ENCODE peak calls at places on chromosome 22, in six cellular contexts. G is aorta; O is CD4-positive, alpha-beta T cell; Y is RWPE1; U is astrocyte; K is GM23338. B is an unnamed sample.

GRCh38 chr22:40855104-40855959 is 1.1 kb downstream of the ST13 start:
- DNase-seq in G (no peak), O (no peak), Y (no peak), U (no peak), K (no peak), B (no peak)

GRCh38 chr22:46030241-46030880 is 53.4 kb upstream of the WNT7B start:
- DNase-seq in G (peak), O (no peak), Y (no peak), U (no peak), K (no peak), B (no peak)

GRCh38 chr22:46803031-46803880 is 40.8 kb downstream of the TBC1D22A start:
- DNase-seq in G (peak), O (peak), Y (peak), U (no peak), K (peak), B (no peak)

GRCh38 chr22:33465554-33465953 is 407.4 kb upstream of the SYN3 start:
- DNase-seq in G (no peak), O (no peak), Y (no peak), U (no peak), K (no peak), B (no peak)

GRCh38 chr22:29202231-29203192 is 3.2 kb upstream of the EMID1 start:
- DNase-seq in G (peak), O (peak), Y (no peak), U (peak), K (peak), B (no peak)

GRCh38 chr22:19597399-19597735 is 73.2 kb upstream of the CLDN5 start:
- DNase-seq in G (no peak), O (peak), Y (no peak), U (no peak), K (no peak), B (no peak)

GRCh38 chr22:29493636-29494035 is 13.6 kb downstream of the NEFH start:
- DNase-seq in G (no peak), O (no peak), Y (no peak), U (no peak), K (no peak), B (no peak)

GRCh38 chr22:44588348-44588747 is 90.3 kb upstream of the RTL6 start:
- DNase-seq in G (peak), O (no peak), Y (no peak), U (no peak), K (no peak), B (no peak)

GRCh38 chr22:21791635-21792625 is 56.3 kb upstream of the YPEL1 start:
- DNase-seq in G (no peak), O (no peak), Y (no peak), U (peak), K (no peak), B (no peak)

GRCh38 chr22:20028855-20029549 is 8.1 kb downstream of the TANGO2 start:
- DNase-seq in G (no peak), O (no peak), Y (no peak), U (no peak), K (no peak), B (no peak)

GRCh38 chr22:20552913-20553401 is 45.5 kb downstream of the MED15 start:
- DNase-seq in G (peak), O (no peak), Y (no peak), U (no peak), K (no peak), B (no peak)

GRCh38 chr22:37559521-37559900 is 769 bp upstream of the CDC42EP1 start:
- DNase-seq in G (no peak), O (no peak), Y (no peak), U (no peak), K (no peak), B (no peak)

GRCh38 chr22:37560682-37561208 is 465 bp downstream of the CDC42EP1 start:
- DNase-seq in G (peak), O (no peak), Y (no peak), U (peak), K (peak), B (no peak)

GRCh38 chr22:37559901-37560681 is at the start of gene CDC42EP1:
- DNase-seq in G (peak), O (no peak), Y (no peak), U (peak), K (peak), B (no peak)

GRCh38 chr22:37562049-37562784 is 1.9 kb downstream of the CDC42EP1 start:
- DNase-seq in G (no peak), O (no peak), Y (no peak), U (no peak), K (no peak), B (no peak)

GRCh38 chr22:37561209-37562048 is 1.1 kb downstream of the CDC42EP1 start:
- DNase-seq in G (peak), O (peak), Y (peak), U (peak), K (peak), B (no peak)
- H3K27ac ChIP-seq in G (peak), O (no peak), Y (peak), U (peak), K (no peak), B (peak)

DNA sequence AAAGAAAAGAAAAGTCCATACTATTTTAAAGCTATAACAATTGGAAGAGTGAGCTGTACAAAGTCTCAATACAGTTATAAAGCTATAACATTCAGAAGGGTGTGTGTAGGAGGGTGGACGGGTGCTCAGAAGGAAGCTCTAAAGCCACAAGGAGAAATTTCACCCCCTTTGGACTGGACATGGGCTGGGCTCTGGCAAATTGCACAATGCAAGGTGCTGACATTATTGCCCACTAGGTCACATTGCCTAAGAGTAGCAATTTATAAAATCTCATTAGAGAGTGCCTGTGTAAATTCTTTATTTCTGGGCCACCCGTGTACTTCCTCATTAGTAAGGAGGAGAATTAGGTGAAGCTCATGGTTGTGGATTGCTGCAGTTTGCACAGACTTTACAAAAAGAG is 5.7 kb upstream of the APOBEC3A start:
- DNase-seq in G (no peak), O (no peak), Y (no peak), U (no peak), K (no peak), B (no peak)
- H3K27ac ChIP-seq in G (no peak), O (no peak), Y (no peak), U (no peak), K (no peak), B (no peak)

DNA sequence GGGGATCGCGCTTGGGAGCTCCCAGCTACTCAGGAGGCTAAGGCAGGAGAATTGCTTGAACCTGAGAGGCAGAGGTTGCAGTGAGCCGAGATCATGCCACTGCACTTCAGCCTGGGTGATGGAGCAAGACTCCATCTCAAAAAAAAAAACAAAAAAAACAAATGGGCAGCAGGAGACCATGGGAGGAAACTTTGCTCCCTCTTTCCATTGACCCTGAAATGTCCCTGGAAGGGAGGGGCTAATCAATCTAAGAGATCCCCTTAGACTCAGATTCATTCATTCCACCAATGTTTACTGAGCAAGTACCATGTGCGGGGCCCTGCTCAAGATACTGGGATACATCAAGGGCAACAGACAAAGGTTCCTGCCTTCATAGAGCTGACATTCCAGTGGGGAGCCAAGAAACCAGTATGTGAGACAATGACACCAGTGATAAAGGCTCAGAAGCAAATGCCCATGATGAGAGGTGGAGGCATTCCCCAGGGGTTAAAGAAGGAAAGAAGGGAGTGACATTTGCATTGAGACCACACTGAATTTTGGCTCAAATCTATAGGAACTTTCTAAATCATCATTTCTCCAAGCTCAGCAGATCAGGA is 37.7 kb upstream of the TFIP11 start:
- DNase-seq in G (no peak), O (no peak), Y (no peak), U (no peak), K (no peak), B (no peak)
- H3K27ac ChIP-seq in G (no peak), O (no peak), Y (peak), U (peak), K (peak), B (peak)

GRCh38 chr22:48628891-48629559 is 1198.6 kb downstream of the BRD1 start:
- DNase-seq in G (no peak), O (no peak), Y (no peak), U (no peak), K (no peak), B (no peak)
- H3K27ac ChIP-seq in G (no peak), O (no peak), Y (no peak), U (no peak), K (no peak), B (no peak)

GRCh38 chr22:24157783-24158170 is 23.5 kb upstream of the SUSD2 start:
- DNase-seq in G (peak), O (no peak), Y (no peak), U (no peak), K (no peak), B (no peak)
- H3K27ac ChIP-seq in G (no peak), O (peak), Y (peak), U (no peak), K (no peak), B (no peak)

B was measured in epithelial cell of prostate.